ENCODE peak calls at places on chromosomes 16 and 17, in ten cellular contexts. H, Z, B, V, K, T, E, X, O and D are unnamed samples.

GRCh38 chr17:57663326-57664070 is 81.6 kb downstream of the CCDC182 start:
- DNase-seq in H (no peak), Z (no peak), B (no peak), V (peak; percentile 35), K (no peak), T (no peak), E (no peak), X (no peak), O (no peak), D (no peak)

GRCh38 chr16:56514845-56515244 is 5.0 kb downstream of the BBS2 start:
- DNase-seq in H (no peak), Z (no peak), B (peak; percentile 44), V (no peak), K (no peak), T (no peak), E (no peak), X (no peak), O (no peak), D (no peak)

GRCh38 chr16:15507299-15507958 is 73.0 kb downstream of the BMERB1 start:
- DNase-seq in H (no peak), Z (no peak), B (no peak), V (no peak), K (no peak), T (no peak), E (no peak), X (no peak), O (no peak), D (no peak)

GRCh38 chr17:72126575-72127486 is 6.0 kb downstream of the SOX9 start:
- DNase-seq in H (no peak), Z (no peak), B (peak; percentile 91), V (no peak), K (peak; percentile 40), T (no peak), E (no peak), X (no peak), O (no peak), D (peak; percentile 21)

GRCh38 chr16:69927056-69927757 is 23.9 kb upstream of the CLEC18A start:
- DNase-seq in H (peak; percentile 31), Z (no peak), B (no peak), V (no peak), K (peak; percentile 40), T (no peak), E (no peak), X (no peak), O (no peak), D (no peak)

GRCh38 chr17:67439269-67439668 is 62.2 kb downstream of the PITPNC1 start:
- DNase-seq in H (no peak), Z (no peak), B (no peak), V (no peak), K (no peak), T (no peak), E (no peak), X (no peak), O (no peak), D (no peak)

GRCh38 chr16:89317101-89317671 is 99.7 kb downstream of the ZNF778 start:
- DNase-seq in H (no peak), Z (no peak), B (no peak), V (no peak), K (no peak), T (no peak), E (no peak), X (peak; percentile 33), O (no peak), D (no peak)

GRCh38 chr17:17151962-17152361 is 54.2 kb downstream of the PLD6 start:
- DNase-seq in H (peak; percentile 72), Z (peak; percentile 86), B (peak; percentile 99), V (no peak), K (peak; percentile 46), T (no peak), E (no peak), X (peak; percentile 70), O (no peak), D (no peak)

GRCh38 chr17:77366558-77367245 is 225.9 kb downstream of the SEC14L1 start:
- DNase-seq in H (no peak), Z (no peak), B (no peak), V (no peak), K (peak; percentile 28), T (peak; percentile 48), E (no peak), X (no peak), O (no peak), D (peak; percentile 83)

GRCh38 chr17:57726838-57727237 is 18.3 kb downstream of the CCDC182 start:
- DNase-seq in H (no peak), Z (no peak), B (no peak), V (no peak), K (no peak), T (no peak), E (no peak), X (no peak), O (no peak), D (no peak)

GRCh38 chr16:69906838-69907301 is 44.3 kb upstream of the CLEC18A start:
- DNase-seq in H (no peak), Z (no peak), B (no peak), V (no peak), K (no peak), T (no peak), E (no peak), X (no peak), O (no peak), D (no peak)

GRCh38 chr17:78665385-78665951 is 88.3 kb upstream of the DNAH17 start:
- DNase-seq in H (no peak), Z (no peak), B (no peak), V (no peak), K (no peak), T (no peak), E (no peak), X (no peak), O (no peak), D (no peak)

GRCh38 chr16:11612110-11612981 is 25.6 kb upstream of the LITAF start:
- DNase-seq in H (no peak), Z (no peak), B (no peak), V (no peak), K (peak; percentile 64), T (no peak), E (no peak), X (peak; percentile 90), O (no peak), D (peak; percentile 44)

GRCh38 chr17:41962768-41963434 is 3.7 kb upstream of the CNP start:
- DNase-seq in H (peak; percentile 76), Z (no peak), B (peak; percentile 60), V (peak; percentile 92), K (peak; percentile 84), T (peak; percentile 84), E (peak; percentile 50), X (peak; percentile 75), O (peak; percentile 81), D (peak; percentile 69)

GRCh38 chr17:48726916-48727286 is 1.6 kb downstream of the HOXB13 start:
- DNase-seq in H (no peak), Z (no peak), B (peak; percentile 57), V (no peak), K (no peak), T (no peak), E (no peak), X (no peak), O (no peak), D (no peak)

GRCh38 chr16:15672514-15673167 is 22.6 kb downstream of the NDE1 start:
- DNase-seq in H (peak; percentile 82), Z (peak; percentile 86), B (peak; percentile 92), V (no peak), K (peak; percentile 32), T (no peak), E (peak; percentile 67), X (peak; percentile 92), O (no peak), D (no peak)

GRCh38 chr16:13269359-13269758 is 368.0 kb downstream of the SHISA9 start:
- DNase-seq in H (no peak), Z (no peak), B (no peak), V (no peak), K (no peak), T (no peak), E (no peak), X (no peak), O (no peak), D (no peak)

GRCh38 chr17:32940706-32941390 is 12.9 kb downstream of the TMEM98 start:
- DNase-seq in H (no peak), Z (no peak), B (no peak), V (no peak), K (no peak), T (no peak), E (no peak), X (no peak), O (no peak), D (peak; percentile 58)

GRCh38 chr16:79600636-79601091 is at the start of gene MAF:
- DNase-seq in H (peak; percentile 72), Z (peak; percentile 79), B (peak; percentile 16), V (peak; percentile 95), K (peak; percentile 82), T (peak; percentile 16), E (peak; percentile 93), X (peak; percentile 95), O (no peak), D (peak; percentile 94)
- H3K27ac ChIP-seq in H (peak within 1 kb of the TSS; percentile 90), Z (peak within 1 kb of the TSS; percentile 87), B (no peak within 1 kb of the TSS), V (peak within 1 kb of the TSS; percentile 3), K (peak within 1 kb of the TSS; percentile 91), T (no peak within 1 kb of the TSS), E (peak within 1 kb of the TSS; percentile 71), X (peak within 1 kb of the TSS; percentile 91), O (no peak within 1 kb of the TSS), D (peak within 1 kb of the TSS; percentile 93)

GRCh38 chr17:66411498-66411897 is 109.1 kb downstream of the PRKCA start:
- DNase-seq in H (no peak), Z (no peak), B (no peak), V (no peak), K (no peak), T (no peak), E (no peak), X (no peak), O (no peak), D (no peak)
- H3K27ac ChIP-seq in H (no peak overlapping the region), Z (no peak overlapping the region), B (no peak overlapping the region), V (no peak overlapping the region), K (no peak overlapping the region), T (no peak overlapping the region), E (no peak overlapping the region), X (no peak overlapping the region), O (no peak overlapping the region), D (no peak overlapping the region)

DNA sequence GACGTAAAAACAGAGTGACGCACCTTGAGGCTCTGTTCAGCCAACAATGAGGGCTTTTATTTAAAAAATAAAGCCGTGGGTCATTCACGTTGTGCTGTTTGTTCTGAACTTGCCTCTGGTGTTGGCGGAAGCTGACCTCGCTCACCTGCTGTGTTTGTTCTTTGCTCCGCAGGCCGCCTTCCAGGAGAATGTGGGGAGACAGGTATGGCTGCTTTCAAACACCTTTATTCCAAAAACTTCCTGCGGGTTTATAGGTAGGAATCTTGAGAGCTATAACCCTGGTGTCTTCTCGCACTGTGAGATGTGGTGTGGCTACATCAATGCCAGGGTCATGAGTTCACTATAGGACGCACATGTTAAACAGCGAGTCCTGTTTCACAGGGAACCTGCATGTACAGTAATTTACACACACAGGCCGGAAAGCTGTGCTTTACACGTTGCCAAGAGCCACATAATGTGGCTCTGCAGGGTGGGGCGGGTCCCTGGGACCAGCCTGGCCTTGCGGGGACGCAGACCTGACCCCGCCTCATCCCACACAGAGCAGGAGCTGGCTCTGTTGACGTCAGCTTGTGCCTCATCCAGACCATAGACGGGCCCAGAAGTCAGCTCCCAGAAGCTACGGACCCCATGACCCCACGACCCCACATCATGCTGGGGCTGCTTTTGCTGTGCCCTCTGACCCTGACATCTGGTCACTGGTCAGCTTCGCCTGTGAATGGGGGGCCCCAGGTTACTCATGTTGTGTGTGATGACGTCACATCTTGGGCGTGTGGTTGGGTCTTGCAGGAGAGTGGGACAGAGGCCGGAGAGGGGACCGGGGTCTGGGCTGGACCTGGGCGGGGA is 49.9 kb upstream of the ZNF750 start:
- DNase-seq in H (no peak), Z (no peak), B (peak; percentile 98), V (no peak), K (peak; percentile 88), T (no peak), E (no peak), X (peak; percentile 82), O (peak; percentile 18), D (no peak)
- H3K27ac ChIP-seq in H (no peak overlapping the region), Z (no peak overlapping the region), B (peak overlapping the region; percentile 100), V (no peak overlapping the region), K (peak overlapping the region; percentile 96), T (no peak overlapping the region), E (no peak overlapping the region), X (peak overlapping the region; percentile 83), O (no peak overlapping the region), D (no peak overlapping the region)

GRCh38 chr16:49641250-49641649 is 214.7 kb downstream of the ZNF423 start:
- DNase-seq in H (no peak), Z (no peak), B (no peak), V (no peak), K (no peak), T (no peak), E (no peak), X (no peak), O (no peak), D (no peak)
- H3K27ac ChIP-seq in H (no peak overlapping the region), Z (peak overlapping the region; percentile 53), B (no peak overlapping the region), V (no peak overlapping the region), K (no peak overlapping the region), T (no peak overlapping the region), E (no peak overlapping the region), X (no peak overlapping the region), O (no peak overlapping the region), D (no peak overlapping the region)